ENCODE peak calls at places on chromosomes 7 and 10, in six cellular contexts. R is GM18507, Z is ovary, V is left ventricle myocardium inferior, W is hypothalamus, D is NCI-H1092. A is an unnamed sample.

GRCh38 chr7:148153611-148154010 is 437.0 kb upstream of the C7orf33 start:
- DNase-seq in W (peak; percentile 3), V (peak; percentile 81), Z (peak; percentile 84), D (peak; percentile 98), R (no peak), A (no peak)

GRCh38 chr10:74889662-74889998 is 63.2 kb downstream of the KAT6B start:
- DNase-seq in D (no peak), V (no peak), W (no peak), R (no peak), Z (no peak), A (no peak)

GRCh38 chr10:63866747-63867140 is 345.5 kb downstream of the REEP3 start:
- DNase-seq in Z (no peak), D (no peak), R (no peak), V (no peak), W (no peak), A (no peak)

GRCh38 chr10:110535958-110536891 is 31.3 kb upstream of the SMC3 start:
- DNase-seq in V (peak; percentile 32), W (no peak), D (peak; percentile 7), R (no peak), Z (no peak), A (peak; percentile 34)

GRCh38 chr7:150972094-150972493 is 6.0 kb downstream of the KCNH2 start:
- DNase-seq in R (no peak), W (no peak), D (peak; percentile 73), Z (peak; percentile 90), V (peak; percentile 85), A (no peak)

GRCh38 chr7:112708236-112708635 is 82.0 kb downstream of the TMEM168 start:
- DNase-seq in Z (no peak), D (no peak), V (no peak), W (no peak), R (no peak), A (no peak)

GRCh38 chr10:24483701-24484100 is 240.0 kb downstream of the ARHGAP21 start:
- DNase-seq in D (no peak), W (no peak), Z (no peak), V (no peak), R (no peak), A (no peak)

GRCh38 chr7:148905093-148905666 is 21.1 kb upstream of the EZH2 start:
- DNase-seq in R (no peak), Z (no peak), V (no peak), W (no peak), D (no peak), A (no peak)

GRCh38 chr7:88230646-88231045 is 10.8 kb upstream of the SRI start:
- DNase-seq in Z (no peak), V (no peak), W (no peak), D (no peak), R (no peak), A (no peak)

GRCh38 chr10:114694735-114695134 is 36.7 kb upstream of the ABLIM1 start:
- DNase-seq in R (no peak), D (peak; percentile 10), Z (no peak), V (no peak), W (no peak), A (no peak)

GRCh38 chr10:80199828-80200227 is 5.5 kb downstream of the ANXA11 start:
- DNase-seq in V (no peak), D (no peak), R (no peak), Z (no peak), W (no peak), A (no peak)

GRCh38 chr10:61987951-61988379 is 86.5 kb downstream of the ARID5B start:
- DNase-seq in R (peak; percentile 49), Z (no peak), W (no peak), D (no peak), V (no peak), A (no peak)

GRCh38 chr7:106425017-106425719 is 140.4 kb upstream of the NAMPT start:
- DNase-seq in Z (peak; percentile 66), W (no peak), V (peak; percentile 44), R (peak; percentile 43), D (no peak), A (no peak)

GRCh38 chr10:5321273-5321672 is 43.5 kb upstream of the UCN3 start:
- DNase-seq in V (no peak), Z (no peak), D (no peak), R (no peak), W (no peak), A (no peak)

GRCh38 chr10:46239247-46239646 is 47.5 kb upstream of the ANTXRL start:
- DNase-seq in W (no peak), D (no peak), V (no peak), R (no peak), Z (no peak), A (no peak)

GRCh38 chr10:75283150-75284096 is 47.7 kb upstream of the COMTD1 start:
- DNase-seq in W (no peak), V (peak; percentile 25), R (no peak), Z (peak; percentile 49), D (no peak), A (no peak)

GRCh38 chr10:86385806-86386205 is 19.2 kb upstream of the GRID1 start:
- DNase-seq in R (no peak), V (no peak), W (no peak), Z (no peak), D (no peak), A (no peak)

GRCh38 chr7:1255083-1255816 is 22.6 kb downstream of the UNCX start:
- DNase-seq in V (no peak), R (no peak), W (no peak), D (no peak), Z (no peak), A (no peak)

GRCh38 chr7:44973610-44974401 is 5.0 kb downstream of the MYO1G start:
- DNase-seq in R (no peak), D (no peak), V (peak; percentile 55), Z (no peak), W (no peak), A (peak; percentile 29)

GRCh38 chr7:79291498-79291865 is 162.0 kb downstream of the MAGI2 start:
- DNase-seq in V (no peak), R (no peak), Z (no peak), D (no peak), W (no peak), A (no peak)

A was measured in T-helper 22 cell.